ENCODE peak calls at places on chromosomes 16 and 17, in ten cellular contexts. T is breast epithelium, O is H1, U is testis, S is heart left ventricle, G is Peyer's patch, X is IMR-90, V is A549, Q is GM12878, F is body of pancreas. I is an unnamed sample.

GRCh38 chr16:4200781-4201137 is 41.1 kb downstream of the SRL start:
- DNase-seq in F (no peak), U (no peak), O (no peak), T (no peak), X (peak; percentile 51), G (no peak), S (no peak), V (no peak), Q (no peak), I (no peak)

GRCh38 chr17:1159781-1160180 is 20.0 kb downstream of the ABR start:
- DNase-seq in F (no peak), S (no peak), O (no peak), G (no peak), X (no peak), Q (no peak), V (no peak), U (no peak), T (no peak), I (no peak)

GRCh38 chr17:18093616-18094408 is 6.1 kb downstream of the DRG2 start:
- DNase-seq in Q (no peak), F (peak; percentile 31), G (no peak), V (peak; percentile 77), S (peak; percentile 81), T (no peak), X (peak; percentile 83), U (peak; percentile 57), O (no peak), I (peak; percentile 67)

GRCh38 chr17:38504216-38504615 is 76.0 kb downstream of the ARHGAP23 start:
- DNase-seq in U (no peak), Q (no peak), O (no peak), T (no peak), S (no peak), V (no peak), F (no peak), G (no peak), X (no peak), I (no peak)

GRCh38 chr17:81854974-81855774 is 5.2 kb downstream of the P4HB start:
- DNase-seq in G (no peak), O (no peak), F (peak; percentile 82), Q (no peak), S (no peak), T (no peak), U (no peak), X (no peak), V (no peak), I (no peak)

GRCh38 chr17:29151567-29151966 is 28.6 kb downstream of the MYO18A start:
- DNase-seq in X (peak; percentile 73), O (no peak), U (no peak), G (no peak), V (peak; percentile 58), F (no peak), Q (no peak), T (no peak), S (no peak), I (no peak)

GRCh38 chr17:32189343-32189742 is 47.0 kb downstream of the RHOT1 start:
- DNase-seq in X (no peak), V (no peak), O (no peak), S (no peak), F (no peak), U (no peak), G (no peak), T (no peak), Q (no peak), I (no peak)

GRCh38 chr17:63693411-63694113 is 6.4 kb downstream of the LIMD2 start:
- DNase-seq in V (no peak), S (no peak), U (no peak), Q (no peak), T (no peak), O (no peak), F (no peak), X (no peak), G (no peak), I (no peak)

GRCh38 chr17:41127371-41127770 is 3.4 kb upstream of the KRTAP4-12 start:
- DNase-seq in G (no peak), F (no peak), S (no peak), V (no peak), Q (no peak), O (no peak), X (no peak), U (no peak), T (no peak), I (no peak)

GRCh38 chr17:81644496-81644895 is 7.5 kb downstream of the TSPAN10 start:
- DNase-seq in Q (no peak), F (no peak), V (no peak), G (no peak), X (no peak), S (no peak), U (no peak), O (no peak), T (no peak), I (no peak)

GRCh38 chr17:42518755-42519545 is 17.1 kb upstream of the NAGLU start:
- DNase-seq in Q (no peak), G (peak; percentile 90), U (peak; percentile 69), T (no peak), S (peak; percentile 73), F (peak; percentile 15), V (peak; percentile 84), X (no peak), O (no peak), I (no peak)
- H3K4me3 ChIP-seq in Q (no peak overlapping the region), G (no peak overlapping the region), U (no peak overlapping the region), T (no peak overlapping the region), S (no peak overlapping the region), F (no peak overlapping the region), V (peak overlapping the region; percentile 14), X (no peak overlapping the region), O (no peak overlapping the region), I (no peak overlapping the region)

DNA sequence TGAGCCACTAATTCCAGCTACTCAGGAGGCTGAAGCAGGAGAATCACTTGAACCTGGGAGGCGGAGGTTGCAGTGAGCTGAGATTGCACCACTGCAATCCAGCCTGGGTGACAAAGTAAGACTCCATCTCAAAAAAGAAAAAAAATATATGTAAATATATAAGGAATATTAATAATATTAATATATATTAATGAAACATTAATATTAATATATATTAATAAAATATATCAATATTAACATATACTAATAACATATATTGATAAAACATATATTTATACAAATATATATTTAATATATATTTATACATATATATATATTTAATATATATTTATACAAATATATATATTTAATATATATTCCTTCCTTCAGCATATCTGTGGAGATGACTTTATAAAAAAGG is 338.0 kb downstream of the NPIPA8 start:
- DNase-seq in O (no peak), V (no peak), T (no peak), S (no peak), U (no peak), X (no peak), F (no peak), Q (no peak), G (no peak), I (no peak)
- TF ChIP-seq POLR2A in O (no peak), V (no peak), T (no peak), S (no peak), U (no peak), X (no peak), F (no peak), Q (no peak), G (no peak), I (no peak)

GRCh38 chr16:9256196-9256595 is 164.8 kb downstream of the HAPSTR1 start:
- DNase-seq in T (no peak), O (peak; percentile 95), S (no peak), U (peak; percentile 38), Q (no peak), G (peak; percentile 57), F (peak; percentile 80), V (peak; percentile 37), X (no peak), I (peak; percentile 39)
- TF ChIP-seq CTCF in T (no peak), O (peak; percentile 99), S (no peak), U (no peak), Q (peak; percentile 69), G (no peak), F (peak; percentile 50), V (peak; percentile 38), X (peak; percentile 12), I (peak; percentile 80)

DNA sequence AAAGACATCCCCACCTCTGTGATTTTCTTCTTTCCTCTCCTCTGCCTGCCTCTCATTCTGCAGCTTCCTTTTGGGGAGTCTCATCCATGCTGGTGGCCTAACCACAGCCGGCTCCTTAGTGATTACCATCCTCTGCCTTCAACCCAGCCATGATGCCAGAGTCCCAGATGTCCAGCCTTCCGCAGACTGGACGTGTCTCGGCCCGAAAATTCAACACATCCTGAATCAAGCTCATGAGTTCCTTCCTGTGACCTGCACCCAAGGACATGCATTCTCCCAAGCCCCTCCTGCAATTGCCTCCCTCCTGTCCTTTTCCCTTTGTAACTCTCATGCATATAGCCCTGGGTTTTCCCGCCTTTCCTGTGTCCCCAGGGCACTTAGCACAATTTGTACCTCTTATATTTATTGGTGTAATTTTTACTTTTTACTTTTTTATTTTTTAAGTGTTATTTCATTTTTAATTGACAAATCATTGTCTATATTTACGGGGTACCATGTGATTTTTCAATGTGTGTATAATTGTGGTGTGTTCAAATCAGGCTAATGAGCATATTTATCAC is 1.2 kb upstream of the SLC13A5 start:
- DNase-seq in G (no peak), U (no peak), Q (no peak), F (no peak), O (no peak), T (no peak), V (peak; percentile 13), S (no peak), X (no peak), I (no peak)
- H3K4me3 ChIP-seq in G (no peak overlapping the region), U (peak overlapping the region; percentile 41), Q (no peak overlapping the region), F (no peak overlapping the region), O (peak overlapping the region; percentile 39), T (no peak overlapping the region), V (no peak overlapping the region), S (no peak overlapping the region), X (no peak overlapping the region), I (no peak overlapping the region)